ENCODE peak calls at places on chromosome 11, in four cellular contexts. T is activated naive CD4-positive, alpha-beta T cell; W is amniotic stem cell; Y is HT1080. V is an unnamed sample.

GRCh38 chr11:31967404-31967950 is 123.4 kb upstream of the RCN1 start:
- DNase-seq in W (no peak), T (no peak), Y (no peak), V (no peak)

GRCh38 chr11:14374922-14375630 is 16.1 kb upstream of the RRAS2 start:
- DNase-seq in T (no peak), W (no peak), Y (no peak), V (no peak)

GRCh38 chr11:73240190-73240781 is 22.2 kb downstream of the P2RY2 start:
- DNase-seq in T (no peak), W (no peak), Y (peak; percentile 23), V (no peak)

GRCh38 chr11:8809185-8809584 is 101.8 kb upstream of the AKIP1 start:
- DNase-seq in W (no peak), T (no peak), Y (no peak), V (no peak)

GRCh38 chr11:30879322-30880020 is 293.3 kb upstream of the MPPED2 start:
- DNase-seq in W (no peak), T (no peak), Y (no peak), V (no peak)

GRCh38 chr11:94785509-94785908 is 17.4 kb downstream of the AMOTL1 start:
- DNase-seq in W (no peak), T (no peak), Y (no peak), V (no peak)

GRCh38 chr11:7154881-7155344 is 66.1 kb downstream of the RBMXL2 start:
- DNase-seq in W (no peak), Y (peak; percentile 62), T (no peak), V (no peak)

GRCh38 chr11:62554377-62554776 is 7.8 kb upstream of the AHNAK start:
- DNase-seq in Y (no peak), W (no peak), T (no peak), V (no peak)

GRCh38 chr11:12716816-12717215 is 42.6 kb downstream of the TEAD1 start:
- DNase-seq in Y (no peak), T (no peak), W (no peak), V (no peak)

GRCh38 chr11:94100253-94100652 is 28.4 kb upstream of the PANX1 start:
- DNase-seq in T (no peak), W (no peak), Y (no peak), V (no peak)

GRCh38 chr11:587546-587945 is 11.3 kb downstream of the PHRF1 start:
- DNase-seq in T (no peak), Y (no peak), W (no peak), V (no peak)

GRCh38 chr11:68128682-68129327 is 7.6 kb upstream of the CHKA start:
- DNase-seq in Y (no peak), T (no peak), W (no peak), V (no peak)

GRCh38 chr11:78800756-78801155 is 226.1 kb upstream of the NARS2 start:
- DNase-seq in W (no peak), T (no peak), Y (no peak), V (no peak)

GRCh38 chr11:69718912-69719311 is 15.1 kb upstream of the FGF19 start:
- DNase-seq in T (no peak), W (no peak), Y (no peak), V (no peak)

GRCh38 chr11:68445531-68446035 is 15.0 kb upstream of the PPP6R3 start:
- DNase-seq in W (no peak), T (no peak), Y (no peak), V (no peak)

GRCh38 chr11:67082071-67082791 is 25.6 kb downstream of the RHOD start:
- DNase-seq in W (no peak), Y (no peak), T (no peak), V (no peak)

GRCh38 chr11:69587454-69588081 is 53.4 kb upstream of the CCND1 start:
- DNase-seq in W (no peak), Y (peak; percentile 95), T (no peak), V (no peak)

GRCh38 chr11:106399075-106399500 is 321.6 kb downstream of the AASDHPPT start:
- DNase-seq in T (no peak), W (peak; percentile 91), Y (peak; percentile 98), V (no peak)

GRCh38 chr11:20873054-20873453 is 203.7 kb downstream of the NELL1 start:
- DNase-seq in T (no peak), Y (peak; percentile 47), W (no peak), V (no peak)

GRCh38 chr11:27421819-27422494 is 50.6 kb downstream of the LGR4 start:
- DNase-seq in Y (no peak), T (no peak), W (no peak), V (no peak)

GRCh38 chr11:117931971-117932370 is 2.8 kb upstream of the TMPRSS13 start:
- DNase-seq in T (no peak), W (no peak), Y (no peak), V (peak; percentile 39)

GRCh38 chr11:74257934-74258553 is 53.4 kb downstream of the P4HA3 start:
- DNase-seq in T (no peak), W (no peak), Y (no peak), V (no peak)

GRCh38 chr11:110297726-110298297 is 1.4 kb upstream of the RDX start:
- DNase-seq in T (no peak), W (no peak), Y (no peak), V (no peak)

V was measured in activated CD4-positive, alpha-beta memory T cell treated with anti-CD3 and anti-CD28 coated beads, Interleukin-2, amount 10 ng/mL, durations not matched to agents 7 days and 5 days.